ENCODE peak calls at places on chromosomes 12 and 14, in six cellular contexts. One of them, this sample, is unnamed.

GRCh38 chr14:67514203-67514607 is 18.9 kb upstream of the PLEKHH1 start:
- DNase-seq in activated CD8-positive, alpha-beta memory T cell treated with anti-CD3 and anti-CD28 coated beads for 48 hours: no peak
- DNase-seq in NCI-H187 treated with DMSO at 0.1 percent for 48 hours: no peak
- DNase-seq in RPMI8226: no peak
- DNase-seq in NCI-H69: no peak
- DNase-seq in activated CD4-positive, alpha-beta T cell treated with anti-CD3 and anti-CD28 coated beads for 1 hour: no peak
- DNase-seq in this sample: no peak

GRCh38 chr14:103545219-103545914 is 16.4 kb downstream of the TRMT61A start:
- DNase-seq in activated CD8-positive, alpha-beta memory T cell treated with anti-CD3 and anti-CD28 coated beads for 48 hours: no peak
- DNase-seq in NCI-H187 treated with DMSO at 0.1 percent for 48 hours: no peak
- DNase-seq in RPMI8226: no peak
- DNase-seq in NCI-H69: no peak
- DNase-seq in activated CD4-positive, alpha-beta T cell treated with anti-CD3 and anti-CD28 coated beads for 1 hour: no peak
- DNase-seq in this sample: no peak

GRCh38 chr12:131901431-131902331 is 7.3 kb downstream of the ULK1 start:
- DNase-seq in activated CD8-positive, alpha-beta memory T cell treated with anti-CD3 and anti-CD28 coated beads for 48 hours: no peak
- DNase-seq in NCI-H187 treated with DMSO at 0.1 percent for 48 hours: no peak
- DNase-seq in RPMI8226: no peak
- DNase-seq in NCI-H69: no peak
- DNase-seq in activated CD4-positive, alpha-beta T cell treated with anti-CD3 and anti-CD28 coated beads for 1 hour: no peak
- DNase-seq in this sample: no peak

GRCh38 chr14:50425816-50426215 is 29.1 kb upstream of the CDKL1 start:
- DNase-seq in activated CD8-positive, alpha-beta memory T cell treated with anti-CD3 and anti-CD28 coated beads for 48 hours: no peak
- DNase-seq in NCI-H187 treated with DMSO at 0.1 percent for 48 hours: no peak
- DNase-seq in RPMI8226: no peak
- DNase-seq in NCI-H69: no peak
- DNase-seq in activated CD4-positive, alpha-beta T cell treated with anti-CD3 and anti-CD28 coated beads for 1 hour: no peak
- DNase-seq in this sample: no peak

GRCh38 chr14:71705460-71705859 is 226.8 kb upstream of the RGS6 start:
- DNase-seq in activated CD8-positive, alpha-beta memory T cell treated with anti-CD3 and anti-CD28 coated beads for 48 hours: no peak
- DNase-seq in NCI-H187 treated with DMSO at 0.1 percent for 48 hours: no peak
- DNase-seq in RPMI8226: no peak
- DNase-seq in NCI-H69: no peak
- DNase-seq in activated CD4-positive, alpha-beta T cell treated with anti-CD3 and anti-CD28 coated beads for 1 hour: no peak
- DNase-seq in this sample: no peak

GRCh38 chr12:26271024-26271423 is 75.7 kb downstream of the SSPN start:
- DNase-seq in activated CD8-positive, alpha-beta memory T cell treated with anti-CD3 and anti-CD28 coated beads for 48 hours: no peak
- DNase-seq in NCI-H187 treated with DMSO at 0.1 percent for 48 hours: no peak
- DNase-seq in RPMI8226: no peak
- DNase-seq in NCI-H69: no peak
- DNase-seq in activated CD4-positive, alpha-beta T cell treated with anti-CD3 and anti-CD28 coated beads for 1 hour: no peak
- DNase-seq in this sample: no peak

GRCh38 chr14:71441142-71441541 is 491.1 kb upstream of the RGS6 start:
- DNase-seq in activated CD8-positive, alpha-beta memory T cell treated with anti-CD3 and anti-CD28 coated beads for 48 hours: no peak
- DNase-seq in NCI-H187 treated with DMSO at 0.1 percent for 48 hours: no peak
- DNase-seq in RPMI8226: no peak
- DNase-seq in NCI-H69: no peak
- DNase-seq in activated CD4-positive, alpha-beta T cell treated with anti-CD3 and anti-CD28 coated beads for 1 hour: no peak
- DNase-seq in this sample: no peak

GRCh38 chr12:125186471-125187147 is 121.4 kb downstream of the AACS start:
- DNase-seq in activated CD8-positive, alpha-beta memory T cell treated with anti-CD3 and anti-CD28 coated beads for 48 hours: no peak
- DNase-seq in NCI-H187 treated with DMSO at 0.1 percent for 48 hours: no peak
- DNase-seq in RPMI8226: no peak
- DNase-seq in NCI-H69: peak; percentile 63
- DNase-seq in activated CD4-positive, alpha-beta T cell treated with anti-CD3 and anti-CD28 coated beads for 1 hour: no peak
- DNase-seq in this sample: peak; percentile 49

GRCh38 chr12:46663297-46663696 is 162.5 kb downstream of the SLC38A4 start:
- DNase-seq in activated CD8-positive, alpha-beta memory T cell treated with anti-CD3 and anti-CD28 coated beads for 48 hours: no peak
- DNase-seq in NCI-H187 treated with DMSO at 0.1 percent for 48 hours: no peak
- DNase-seq in RPMI8226: no peak
- DNase-seq in NCI-H69: peak; percentile 69
- DNase-seq in activated CD4-positive, alpha-beta T cell treated with anti-CD3 and anti-CD28 coated beads for 1 hour: no peak
- DNase-seq in this sample: no peak

GRCh38 chr12:43285248-43285647 is 266.8 kb downstream of the ADAMTS20 start:
- DNase-seq in activated CD8-positive, alpha-beta memory T cell treated with anti-CD3 and anti-CD28 coated beads for 48 hours: no peak
- DNase-seq in NCI-H187 treated with DMSO at 0.1 percent for 48 hours: no peak
- DNase-seq in RPMI8226: no peak
- DNase-seq in NCI-H69: no peak
- DNase-seq in activated CD4-positive, alpha-beta T cell treated with anti-CD3 and anti-CD28 coated beads for 1 hour: no peak
- DNase-seq in this sample: no peak

GRCh38 chr12:69898236-69898635 is 73.2 kb downstream of the MYRFL start:
- DNase-seq in activated CD8-positive, alpha-beta memory T cell treated with anti-CD3 and anti-CD28 coated beads for 48 hours: no peak
- DNase-seq in NCI-H187 treated with DMSO at 0.1 percent for 48 hours: no peak
- DNase-seq in RPMI8226: peak; percentile 10
- DNase-seq in NCI-H69: no peak
- DNase-seq in activated CD4-positive, alpha-beta T cell treated with anti-CD3 and anti-CD28 coated beads for 1 hour: no peak
- DNase-seq in this sample: no peak

GRCh38 chr12:92593734-92594402 is 108.9 kb upstream of the PLEKHG7 start:
- DNase-seq in activated CD8-positive, alpha-beta memory T cell treated with anti-CD3 and anti-CD28 coated beads for 48 hours: peak; percentile 16
- DNase-seq in NCI-H187 treated with DMSO at 0.1 percent for 48 hours: no peak
- DNase-seq in RPMI8226: peak; percentile 15
- DNase-seq in NCI-H69: peak; percentile 16
- DNase-seq in activated CD4-positive, alpha-beta T cell treated with anti-CD3 and anti-CD28 coated beads for 1 hour: peak; percentile 72
- DNase-seq in this sample: no peak

GRCh38 chr14:99774526-99775307 is 18.5 kb upstream of the EML1 start:
- DNase-seq in activated CD8-positive, alpha-beta memory T cell treated with anti-CD3 and anti-CD28 coated beads for 48 hours: no peak
- DNase-seq in NCI-H187 treated with DMSO at 0.1 percent for 48 hours: no peak
- DNase-seq in RPMI8226: peak; percentile 36
- DNase-seq in NCI-H69: peak; percentile 30
- DNase-seq in activated CD4-positive, alpha-beta T cell treated with anti-CD3 and anti-CD28 coated beads for 1 hour: no peak
- DNase-seq in this sample: no peak

GRCh38 chr14:32075636-32076277 is 1.3 kb upstream of the ARHGAP5 start:
- DNase-seq in activated CD8-positive, alpha-beta memory T cell treated with anti-CD3 and anti-CD28 coated beads for 48 hours: peak; percentile 17
- DNase-seq in NCI-H187 treated with DMSO at 0.1 percent for 48 hours: no peak
- DNase-seq in RPMI8226: peak; percentile 4
- DNase-seq in NCI-H69: peak; percentile 66
- DNase-seq in activated CD4-positive, alpha-beta T cell treated with anti-CD3 and anti-CD28 coated beads for 1 hour: no peak
- DNase-seq in this sample: no peak

GRCh38 chr14:57823015-57823660 is 42.8 kb downstream of the SLC35F4 start:
- DNase-seq in activated CD8-positive, alpha-beta memory T cell treated with anti-CD3 and anti-CD28 coated beads for 48 hours: no peak
- DNase-seq in NCI-H187 treated with DMSO at 0.1 percent for 48 hours: no peak
- DNase-seq in RPMI8226: no peak
- DNase-seq in NCI-H69: no peak
- DNase-seq in activated CD4-positive, alpha-beta T cell treated with anti-CD3 and anti-CD28 coated beads for 1 hour: no peak
- DNase-seq in this sample: no peak